ENCODE peak calls at places on chromosome 21, in four cellular contexts. O is cardiac fibroblast, I is Daoy, Y is brain microvascular endothelial cell. J is an unnamed sample.

GRCh38 chr21:41280115-41280919 is 36.3 kb upstream of the FAM3B start:
- DNase-seq in Y (no peak), I (no peak), O (peak; percentile 53), J (no peak)

GRCh38 chr21:29299046-29299905 is 554 bp downstream of the BACH1 start:
- DNase-seq in Y (peak; percentile 61), I (peak; percentile 80), O (peak; percentile 58), J (peak; percentile 24)

GRCh38 chr21:44653123-44653522 is 1.3 kb downstream of the KRTAP12-4 start:
- DNase-seq in I (no peak), O (no peak), Y (no peak), J (no peak)

GRCh38 chr21:36203603-36203889 is 46.9 kb downstream of the DOP1B start:
- DNase-seq in O (peak; percentile 87), Y (peak; percentile 85), I (peak; percentile 92), J (peak; percentile 84)

GRCh38 chr21:42653492-42654061 is at the start of gene PDE9A:
- DNase-seq in Y (no peak), I (no peak), O (no peak), J (no peak)

GRCh38 chr21:41803316-41803715 is 36.5 kb upstream of the RIPK4 start:
- DNase-seq in O (no peak), Y (no peak), I (no peak), J (peak; percentile 10)

GRCh38 chr21:36917487-36918158 is 48.8 kb downstream of the HLCS start:
- DNase-seq in O (peak; percentile 77), Y (peak; percentile 53), I (peak; percentile 75), J (no peak)

GRCh38 chr21:46675595-46676280 is 40.3 kb downstream of the PRMT2 start:
- DNase-seq in I (no peak), O (peak; percentile 31), Y (no peak), J (no peak)

GRCh38 chr21:26490771-26491170 is 82.3 kb downstream of the CYYR1 start:
- DNase-seq in Y (no peak), O (peak; percentile 10), I (no peak), J (peak; percentile 14)

GRCh38 chr21:45747802-45748445 is 104.4 kb downstream of the PCBP3 start:
- DNase-seq in O (peak; percentile 41), Y (no peak), I (peak; percentile 91), J (no peak)

GRCh38 chr21:26077523-26077922 is 93.0 kb downstream of the APP start:
- DNase-seq in Y (no peak), I (no peak), O (no peak), J (no peak)

GRCh38 chr21:16007933-16008332 is 278.2 kb downstream of the USP25 start:
- DNase-seq in I (no peak), O (no peak), Y (no peak), J (no peak)

GRCh38 chr21:44024895-44025353 is 12.8 kb downstream of the TRAPPC10 start:
- DNase-seq in Y (peak; percentile 72), O (peak; percentile 70), I (peak; percentile 41), J (peak; percentile 37)

GRCh38 chr21:33961061-33961460 is 45.5 kb upstream of the ATP5PO start:
- DNase-seq in Y (no peak), I (no peak), O (no peak), J (no peak)

GRCh38 chr21:42156690-42157605 is 62.0 kb upstream of the ABCG1 start:
- DNase-seq in I (no peak), O (peak; percentile 32), Y (no peak), J (no peak)

GRCh38 chr21:41597811-41598231 is 89.9 kb upstream of the TMPRSS2 start:
- DNase-seq in O (no peak), I (no peak), Y (no peak), J (no peak)

GRCh38 chr21:42298237-42298636 is 17.0 kb downstream of the TFF3 start:
- DNase-seq in I (no peak), Y (no peak), O (no peak), J (no peak)

GRCh38 chr21:25457411-25457810 is 149.9 kb downstream of the MRPL39 start:
- DNase-seq in O (peak; percentile 81), I (peak; percentile 61), Y (peak; percentile 39), J (peak; percentile 88)

GRCh38 chr21:26120833-26121232 is 49.7 kb downstream of the APP start:
- DNase-seq in I (no peak), O (no peak), Y (no peak), J (no peak)

GRCh38 chr21:34185051-34185750 is 111.8 kb downstream of the MRPS6 start:
- DNase-seq in I (no peak), O (no peak), Y (no peak), J (no peak)